ENCODE peak calls at places on chromosomes 7 and 10, in nine cellular contexts. H is foreskin fibroblast; R is iPS-NIHi11; A is SJCRH30; C is stimulated activated CD4-positive, alpha-beta T cell treated with anti-CD3 and anti-CD28 coated beads, TNF-alpha, amount 100 ng/mL, for 4 hours; M is KBM-7; Z is posterior cingulate gyrus; D is upper lobe of right lung; W is K562. I is an unnamed sample.

GRCh38 chr7:156827587-156828203 is 65.3 kb downstream of the LMBR1 start:
- DNase-seq in H (peak), R (peak), A (peak), C (no peak), M (peak), Z (no peak), D (no peak), W (peak), I (no peak)

GRCh38 chr7:157310676-157311185 is 26.1 kb upstream of the DNAJB6 start:
- DNase-seq in H (no peak), R (no peak), A (no peak), C (no peak), M (no peak), Z (no peak), D (no peak), W (no peak), I (no peak)

GRCh38 chr7:74429153-74429747 is 24.5 kb upstream of the GTF2IRD1 start:
- DNase-seq in H (peak), R (peak), A (peak), C (no peak), M (no peak), Z (no peak), D (no peak), W (no peak), I (no peak)

GRCh38 chr10:86976362-86977056 is 8.2 kb downstream of the ADIRF start:
- DNase-seq in H (no peak), R (no peak), A (no peak), C (no peak), M (no peak), Z (no peak), D (no peak), W (no peak), I (no peak)

GRCh38 chr10:2120781-2121180 is 383.5 kb upstream of the ADARB2 start:
- DNase-seq in H (no peak), R (no peak), A (no peak), C (no peak), M (no peak), Z (no peak), D (no peak), W (no peak), I (no peak)

GRCh38 chr7:97011536-97012292 is 6.4 kb downstream of the DLX6 start:
- DNase-seq in H (no peak), R (no peak), A (no peak), C (no peak), M (no peak), Z (no peak), D (no peak), W (no peak), I (no peak)

GRCh38 chr10:109889867-109890266 is 33.4 kb downstream of the XPNPEP1 start:
- DNase-seq in H (peak), R (no peak), A (no peak), C (no peak), M (no peak), Z (no peak), D (no peak), W (no peak), I (no peak)

GRCh38 chr10:101236376-101237079 is 7.3 kb upstream of the LBX1 start:
- DNase-seq in H (peak), R (peak), A (no peak), C (no peak), M (no peak), Z (no peak), D (no peak), W (no peak), I (no peak)

GRCh38 chr10:20962165-20962564 is 65.1 kb upstream of the NEBL start:
- DNase-seq in H (peak), R (no peak), A (no peak), C (no peak), M (no peak), Z (no peak), D (no peak), W (no peak), I (no peak)

GRCh38 chr10:79070611-79071534 is 2.1 kb downstream of the ZMIZ1 start:
- DNase-seq in H (peak), R (peak), A (peak), C (no peak), M (peak), Z (peak), D (peak), W (peak), I (peak)

GRCh38 chr10:113297226-113297625 is 255.6 kb upstream of the HABP2 start:
- DNase-seq in H (peak), R (no peak), A (no peak), C (no peak), M (no peak), Z (no peak), D (no peak), W (no peak), I (no peak)

GRCh38 chr10:69338133-69338456 is 59.8 kb downstream of the HK1 start:
- DNase-seq in H (no peak), R (no peak), A (no peak), C (no peak), M (no peak), Z (no peak), D (peak), W (no peak), I (no peak)

GRCh38 chr7:28298870-28299484 is 113.3 kb upstream of the CREB5 start:
- DNase-seq in H (peak), R (peak), A (peak), C (no peak), M (peak), Z (no peak), D (no peak), W (peak), I (no peak)

GRCh38 chr7:82410461-82410860 is 33.1 kb downstream of the CACNA2D1 start:
- DNase-seq in H (no peak), R (no peak), A (no peak), C (no peak), M (no peak), Z (peak), D (no peak), W (no peak), I (peak)

GRCh38 chr7:130430841-130431713 is 9.7 kb downstream of the CEP41 start:
- DNase-seq in H (peak), R (no peak), A (peak), C (no peak), M (no peak), Z (no peak), D (no peak), W (no peak), I (no peak)

GRCh38 chr7:76340617-76341131 is 18.1 kb downstream of the YWHAG start:
- DNase-seq in H (peak), R (no peak), A (no peak), C (no peak), M (no peak), Z (no peak), D (no peak), W (peak), I (no peak)

GRCh38 chr10:77041636-77042258 is 595.9 kb downstream of the KCNMA1 start:
- DNase-seq in H (no peak), R (no peak), A (no peak), C (no peak), M (peak), Z (no peak), D (no peak), W (no peak), I (no peak)

GRCh38 chr10:97718659-97719142 is 5.2 kb downstream of the MARVELD1 start:
- DNase-seq in H (peak), R (peak), A (peak), C (no peak), M (no peak), Z (no peak), D (peak), W (no peak), I (no peak)

GRCh38 chr10:78579995-78580394 is 488.8 kb upstream of the ZMIZ1 start:
- DNase-seq in H (no peak), R (peak), A (peak), C (no peak), M (no peak), Z (peak), D (no peak), W (no peak), I (peak)

GRCh38 chr7:148584154-148584827 is 6.3 kb upstream of the C7orf33 start:
- DNase-seq in H (no peak), R (no peak), A (no peak), C (no peak), M (no peak), Z (no peak), D (no peak), W (no peak), I (no peak)

GRCh38 chr10:86795353-86795752 is 38.9 kb downstream of the BMPR1A start:
- DNase-seq in H (peak), R (peak), A (peak), C (no peak), M (peak), Z (no peak), D (no peak), W (peak), I (no peak)

GRCh38 chr7:5053175-5053574 is 7.5 kb downstream of the RBAK start:
- DNase-seq in H (no peak), R (no peak), A (no peak), C (no peak), M (no peak), Z (no peak), D (no peak), W (no peak), I (no peak)

GRCh38 chr10:30793093-30793492 is 163.5 kb upstream of the LYZL2 start:
- DNase-seq in H (no peak), R (no peak), A (no peak), C (no peak), M (no peak), Z (no peak), D (no peak), W (no peak), I (no peak)

GRCh38 chr7:77570330-77571011 is 33.4 kb downstream of the PTPN12 start:
- DNase-seq in H (peak), R (no peak), A (no peak), C (no peak), M (peak), Z (no peak), D (no peak), W (no peak), I (no peak)

GRCh38 chr10:24906372-24906771 is 46.0 kb downstream of the PRTFDC1 start:
- DNase-seq in H (no peak), R (no peak), A (no peak), C (no peak), M (no peak), Z (no peak), D (no peak), W (no peak), I (no peak)